ENCODE peak calls at places on chromosome 10, in six cellular contexts. B is IMR-90, F is H1, C is neuronal stem cell, L is mesenchymal stem cell, M is trophoblast cell. W is an unnamed sample.

GRCh38 chr10:62047960-62048383 is 146.5 kb downstream of the ARID5B start:
- DNase-seq in M (no peak), F (no peak), C (no peak), B (no peak), L (peak), W (no peak)

GRCh38 chr10:132274581-132274980 is 33.2 kb downstream of the STK32C start:
- DNase-seq in M (no peak), L (no peak), B (no peak), C (no peak), F (no peak), W (no peak)

GRCh38 chr10:3805791-3806381 is 20.9 kb upstream of the KLF6 start:
- DNase-seq in F (no peak), M (peak), L (peak), B (peak), C (no peak), W (peak)

GRCh38 chr10:71089162-71089561 is 123.2 kb upstream of the UNC5B start:
- DNase-seq in C (no peak), B (no peak), M (no peak), F (peak), L (no peak), W (no peak)

GRCh38 chr10:99369551-99369950 is 40.4 kb downstream of the CNNM1 start:
- DNase-seq in B (peak), L (no peak), C (no peak), M (no peak), F (no peak), W (no peak)

GRCh38 chr10:27746364-27747095 is 911 bp upstream of the MKX start:
- DNase-seq in C (no peak), B (no peak), L (peak), F (no peak), M (no peak), W (no peak)

GRCh38 chr10:126160571-126160970 is 227.7 kb downstream of the ADAM12 start:
- DNase-seq in F (no peak), B (no peak), M (no peak), C (no peak), L (no peak), W (peak)

GRCh38 chr10:107144490-107144889 is 20.0 kb downstream of the SORCS1 start:
- DNase-seq in B (no peak), F (peak), M (no peak), L (no peak), C (peak), W (peak)

GRCh38 chr10:24872049-24872789 is 80.2 kb downstream of the PRTFDC1 start:
- DNase-seq in F (no peak), L (peak), M (no peak), B (no peak), C (no peak), W (no peak)

GRCh38 chr10:24874133-24874532 is 78.3 kb downstream of the PRTFDC1 start:
- DNase-seq in B (no peak), L (no peak), M (no peak), C (no peak), F (no peak), W (no peak)

GRCh38 chr10:24873281-24873683 is 79.1 kb downstream of the PRTFDC1 start:
- DNase-seq in B (peak), L (peak), F (no peak), C (no peak), M (peak), W (peak)

GRCh38 chr10:24871501-24871900 is 80.9 kb downstream of the PRTFDC1 start:
- DNase-seq in F (no peak), B (no peak), C (no peak), M (no peak), L (no peak), W (no peak)

GRCh38 chr10:24872790-24873182 is 79.6 kb downstream of the PRTFDC1 start:
- DNase-seq in C (no peak), B (no peak), L (no peak), M (no peak), F (no peak), W (no peak)
- H3K4me3 ChIP-seq in C (no peak), B (no peak), L (no peak), M (no peak), F (no peak), W (no peak)

GRCh38 chr10:36224431-36224985 is 582.4 kb upstream of the FZD8 start:
- DNase-seq in L (peak), B (peak), F (no peak), C (no peak), M (no peak), W (no peak)
- H2AK5ac ChIP-seq in L (no peak), B (no peak), F (no peak), C (no peak), M (no peak), W (no peak)

GRCh38 chr10:110029448-110029847 is 21.7 kb downstream of the ADD3 start:
- DNase-seq in B (peak), C (no peak), L (no peak), M (no peak), F (no peak), W (no peak)

GRCh38 chr10:110033724-110034235 is 26.0 kb downstream of the ADD3 start:
- DNase-seq in L (peak), C (no peak), M (no peak), F (no peak), B (no peak), W (no peak)

GRCh38 chr10:110034596-110034995 is 26.8 kb downstream of the ADD3 start:
- DNase-seq in B (peak), M (no peak), L (no peak), F (no peak), C (no peak), W (no peak)

GRCh38 chr10:110036640-110037039 is 28.9 kb downstream of the ADD3 start:
- DNase-seq in B (no peak), C (no peak), L (no peak), M (no peak), F (no peak), W (no peak)

GRCh38 chr10:110032801-110033723 is 25.3 kb downstream of the ADD3 start:
- DNase-seq in L (no peak), C (no peak), F (no peak), B (no peak), M (no peak), W (no peak)
- H3K4me3 ChIP-seq in L (no peak), C (no peak), F (no peak), B (no peak), M (no peak), W (no peak)

DNA sequence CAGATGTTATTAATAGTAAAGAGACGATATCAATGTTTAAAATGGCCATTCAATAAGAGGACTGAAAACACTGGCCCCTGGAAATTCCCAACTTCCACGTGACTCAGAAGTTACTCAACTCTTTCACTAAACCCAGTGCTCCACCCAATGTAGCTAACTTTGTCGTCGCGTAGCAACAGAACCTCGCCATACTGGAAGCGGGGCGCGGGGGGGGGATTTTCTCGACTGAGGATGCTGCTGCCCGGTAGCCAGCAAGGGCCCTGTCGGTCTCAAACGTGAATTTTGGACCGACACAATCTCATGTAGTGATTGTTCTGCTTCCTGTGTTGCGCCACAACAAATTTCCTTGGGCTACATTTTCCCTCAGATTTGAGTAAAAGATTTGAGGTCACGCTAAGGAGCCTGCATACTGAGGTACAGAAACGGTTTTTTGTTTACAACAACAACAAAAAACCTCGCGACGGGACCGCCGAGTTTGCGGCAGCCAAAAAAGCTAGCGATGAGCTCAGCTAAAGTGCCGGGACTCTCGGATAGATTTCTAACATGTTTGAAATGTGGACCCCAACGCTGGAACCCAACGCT is 977 bp upstream of the SFR1 start:
- DNase-seq in L (peak), F (peak), M (peak), C (peak), B (peak), W (peak)
- H2AK5ac ChIP-seq in L (peak), F (no peak), M (no peak), C (no peak), B (peak), W (no peak)

GRCh38 chr10:72626444-72626754 is 520 bp upstream of the MICU1 start:
- DNase-seq in L (no peak), F (no peak), C (no peak), M (no peak), B (no peak), W (no peak)
- H3K4me3 ChIP-seq in L (peak), F (peak), C (no peak), M (no peak), B (peak), W (no peak)

GRCh38 chr10:111347386-111348005 is 270.7 kb downstream of the ADRA2A start:
- DNase-seq in F (no peak), B (no peak), M (no peak), C (no peak), L (no peak), W (no peak)
- H2AK5ac ChIP-seq in F (no peak), B (no peak), M (no peak), C (no peak), L (no peak), W (no peak)

W was measured in mesendoderm.